ENCODE peak calls at places on chromosomes 16 and 17, in seven cellular contexts. One of them, this sample, is unnamed.

GRCh38 chr16:12600536-12601256 is 203.0 kb downstream of the CPPED1 start:
- DNase-seq in PC-3: no peak
- DNase-seq in CD8-positive, alpha-beta T cell: no peak
- DNase-seq in thoracic aorta: no peak
- DNase-seq in HCT116: no peak
- DNase-seq in fibroblast of the aortic adventitia: no peak
- DNase-seq in lower lobe of right lung: no peak
- DNase-seq in this sample: no peak

GRCh38 chr17:2865228-2865627 is 69.0 kb downstream of the RAP1GAP2 start:
- DNase-seq in PC-3: no peak
- DNase-seq in CD8-positive, alpha-beta T cell: no peak
- DNase-seq in thoracic aorta: no peak
- DNase-seq in HCT116: no peak
- DNase-seq in fibroblast of the aortic adventitia: no peak
- DNase-seq in lower lobe of right lung: no peak
- DNase-seq in this sample: no peak

GRCh38 chr17:68963958-68964357 is 8.8 kb upstream of the ABCA8 start:
- DNase-seq in PC-3: no peak
- DNase-seq in CD8-positive, alpha-beta T cell: no peak
- DNase-seq in thoracic aorta: no peak
- DNase-seq in HCT116: no peak
- DNase-seq in fibroblast of the aortic adventitia: peak
- DNase-seq in lower lobe of right lung: no peak
- DNase-seq in this sample: no peak

GRCh38 chr16:379183-379960 is 2.4 kb downstream of the PGAP6 start:
- DNase-seq in PC-3: no peak
- DNase-seq in CD8-positive, alpha-beta T cell: no peak
- DNase-seq in thoracic aorta: no peak
- DNase-seq in HCT116: no peak
- DNase-seq in fibroblast of the aortic adventitia: no peak
- DNase-seq in lower lobe of right lung: peak
- DNase-seq in this sample: no peak

GRCh38 chr17:40518401-40519088 is 17.1 kb upstream of the TNS4 start:
- DNase-seq in PC-3: peak
- DNase-seq in CD8-positive, alpha-beta T cell: no peak
- DNase-seq in thoracic aorta: no peak
- DNase-seq in HCT116: peak
- DNase-seq in fibroblast of the aortic adventitia: no peak
- DNase-seq in lower lobe of right lung: no peak
- DNase-seq in this sample: no peak

GRCh38 chr17:45888392-45888791 is 6.0 kb upstream of the MAPT start:
- DNase-seq in PC-3: no peak
- DNase-seq in CD8-positive, alpha-beta T cell: no peak
- DNase-seq in thoracic aorta: no peak
- DNase-seq in HCT116: no peak
- DNase-seq in fibroblast of the aortic adventitia: no peak
- DNase-seq in lower lobe of right lung: no peak
- DNase-seq in this sample: no peak

GRCh38 chr17:36824678-36825091 is 112.6 kb upstream of the LHX1 start:
- DNase-seq in PC-3: no peak
- DNase-seq in CD8-positive, alpha-beta T cell: no peak
- DNase-seq in thoracic aorta: no peak
- DNase-seq in HCT116: no peak
- DNase-seq in fibroblast of the aortic adventitia: no peak
- DNase-seq in lower lobe of right lung: no peak
- DNase-seq in this sample: no peak

GRCh38 chr17:34712481-34713195 is 133.3 kb downstream of the TMEM132E start:
- DNase-seq in PC-3: no peak
- DNase-seq in CD8-positive, alpha-beta T cell: no peak
- DNase-seq in thoracic aorta: no peak
- DNase-seq in HCT116: no peak
- DNase-seq in fibroblast of the aortic adventitia: no peak
- DNase-seq in lower lobe of right lung: no peak
- DNase-seq in this sample: no peak

GRCh38 chr17:58643147-58643546 is 48.7 kb downstream of the TEX14 start:
- DNase-seq in PC-3: peak
- DNase-seq in CD8-positive, alpha-beta T cell: no peak
- DNase-seq in thoracic aorta: no peak
- DNase-seq in HCT116: no peak
- DNase-seq in fibroblast of the aortic adventitia: peak
- DNase-seq in lower lobe of right lung: no peak
- DNase-seq in this sample: no peak

GRCh38 chr16:84885024-84885910 is 65.5 kb downstream of the CRISPLD2 start:
- DNase-seq in PC-3: no peak
- DNase-seq in CD8-positive, alpha-beta T cell: no peak
- DNase-seq in thoracic aorta: no peak
- DNase-seq in HCT116: no peak
- DNase-seq in fibroblast of the aortic adventitia: peak
- DNase-seq in lower lobe of right lung: no peak
- DNase-seq in this sample: no peak

GRCh38 chr17:57404073-57404472 is 147.8 kb downstream of the MSI2 start:
- DNase-seq in PC-3: peak
- DNase-seq in CD8-positive, alpha-beta T cell: no peak
- DNase-seq in thoracic aorta: no peak
- DNase-seq in HCT116: peak
- DNase-seq in fibroblast of the aortic adventitia: no peak
- DNase-seq in lower lobe of right lung: no peak
- DNase-seq in this sample: peak

GRCh38 chr17:57404807-57405485 is 148.6 kb downstream of the MSI2 start:
- DNase-seq in PC-3: no peak
- DNase-seq in CD8-positive, alpha-beta T cell: no peak
- DNase-seq in thoracic aorta: no peak
- DNase-seq in HCT116: no peak
- DNase-seq in fibroblast of the aortic adventitia: no peak
- DNase-seq in lower lobe of right lung: no peak
- DNase-seq in this sample: no peak

GRCh38 chr17:57402691-57403090 is 146.4 kb downstream of the MSI2 start:
- DNase-seq in PC-3: no peak
- DNase-seq in CD8-positive, alpha-beta T cell: no peak
- DNase-seq in thoracic aorta: no peak
- DNase-seq in HCT116: no peak
- DNase-seq in fibroblast of the aortic adventitia: no peak
- DNase-seq in lower lobe of right lung: no peak
- DNase-seq in this sample: no peak

GRCh38 chr17:57401556-57402488 is 145.5 kb downstream of the MSI2 start:
- DNase-seq in PC-3: no peak
- DNase-seq in CD8-positive, alpha-beta T cell: no peak
- DNase-seq in thoracic aorta: no peak
- DNase-seq in HCT116: no peak
- DNase-seq in fibroblast of the aortic adventitia: no peak
- DNase-seq in lower lobe of right lung: no peak
- DNase-seq in this sample: no peak

DNA sequence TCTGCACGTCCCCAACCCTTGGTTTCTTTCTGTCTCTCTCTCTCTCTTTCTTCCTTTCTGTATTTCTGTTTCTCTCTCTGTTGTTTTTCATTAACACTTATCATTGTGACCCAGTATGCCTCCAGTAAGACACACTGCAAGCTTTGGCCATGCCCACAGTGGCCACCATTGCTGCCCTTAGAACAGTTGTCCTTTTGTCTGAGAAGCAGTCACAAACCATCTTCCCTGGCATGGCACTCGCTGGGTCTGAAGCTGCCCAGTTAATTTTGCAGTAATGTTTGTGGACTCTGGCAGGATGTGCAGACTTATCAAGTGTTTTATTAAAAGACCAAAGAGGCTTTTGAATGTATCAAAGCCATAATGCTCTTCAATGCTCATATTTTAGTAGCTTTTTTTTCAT is 146.9 kb downstream of the MSI2 start:
- DNase-seq in PC-3: no peak
- DNase-seq in CD8-positive, alpha-beta T cell: no peak
- DNase-seq in thoracic aorta: no peak
- DNase-seq in HCT116: no peak
- DNase-seq in fibroblast of the aortic adventitia: no peak
- DNase-seq in lower lobe of right lung: no peak
- DNase-seq in this sample: no peak
- TF ChIP-seq CTCF in PC-3: no peak
- TF ChIP-seq CTCF in CD8-positive, alpha-beta T cell: no peak
- TF ChIP-seq CTCF in thoracic aorta: no peak
- TF ChIP-seq CTCF in HCT116: no peak
- TF ChIP-seq CTCF in fibroblast of the aortic adventitia: no peak
- TF ChIP-seq CTCF in lower lobe of right lung: no peak
- TF ChIP-seq CTCF in this sample: no peak

GRCh38 chr16:67326115-67326471 is 448 bp downstream of the KCTD19 start:
- DNase-seq in PC-3: no peak
- DNase-seq in CD8-positive, alpha-beta T cell: no peak
- DNase-seq in thoracic aorta: no peak
- DNase-seq in HCT116: no peak
- DNase-seq in fibroblast of the aortic adventitia: no peak
- DNase-seq in lower lobe of right lung: no peak
- DNase-seq in this sample: no peak

GRCh38 chr16:67329901-67330300 is 3.3 kb downstream of the LRRC36 start:
- DNase-seq in PC-3: peak
- DNase-seq in CD8-positive, alpha-beta T cell: no peak
- DNase-seq in thoracic aorta: no peak
- DNase-seq in HCT116: no peak
- DNase-seq in fibroblast of the aortic adventitia: no peak
- DNase-seq in lower lobe of right lung: no peak
- DNase-seq in this sample: no peak

GRCh38 chr16:67327774-67328173 is 1.2 kb downstream of the LRRC36 start:
- DNase-seq in PC-3: no peak
- DNase-seq in CD8-positive, alpha-beta T cell: no peak
- DNase-seq in thoracic aorta: no peak
- DNase-seq in HCT116: no peak
- DNase-seq in fibroblast of the aortic adventitia: no peak
- DNase-seq in lower lobe of right lung: no peak
- DNase-seq in this sample: peak

GRCh38 chr16:67326472-67327309 is at the start of the genes KCTD19 and LRRC36:
- DNase-seq in PC-3: no peak
- DNase-seq in CD8-positive, alpha-beta T cell: peak
- DNase-seq in thoracic aorta: no peak
- DNase-seq in HCT116: no peak
- DNase-seq in fibroblast of the aortic adventitia: no peak
- DNase-seq in lower lobe of right lung: peak
- DNase-seq in this sample: peak
- TF ChIP-seq CTCF in PC-3: no peak
- TF ChIP-seq CTCF in CD8-positive, alpha-beta T cell: peak
- TF ChIP-seq CTCF in thoracic aorta: no peak
- TF ChIP-seq CTCF in HCT116: no peak
- TF ChIP-seq CTCF in fibroblast of the aortic adventitia: peak
- TF ChIP-seq CTCF in lower lobe of right lung: peak
- TF ChIP-seq CTCF in this sample: peak

DNA sequence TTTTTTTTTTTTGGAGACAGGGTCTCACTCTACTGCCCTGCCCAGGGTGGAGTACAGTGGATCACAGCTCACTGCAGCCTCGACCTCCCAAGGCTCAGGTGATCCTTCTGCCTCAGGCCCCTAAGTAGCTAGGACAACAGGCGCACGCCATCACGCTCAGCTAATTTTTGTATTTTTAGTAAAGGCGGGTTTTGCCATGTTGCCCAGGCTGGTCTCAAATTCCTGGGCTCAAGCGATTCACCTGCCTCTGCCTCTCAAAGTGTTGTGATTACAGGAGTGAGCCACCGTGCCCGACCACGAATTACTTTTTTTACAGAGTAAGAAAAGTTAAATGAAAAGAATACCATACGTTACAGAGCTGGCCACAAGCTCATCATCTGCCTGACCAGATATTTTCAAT is 38.9 kb downstream of the AKAP10 start:
- DNase-seq in PC-3: no peak
- DNase-seq in CD8-positive, alpha-beta T cell: no peak
- DNase-seq in thoracic aorta: no peak
- DNase-seq in HCT116: no peak
- DNase-seq in fibroblast of the aortic adventitia: no peak
- DNase-seq in lower lobe of right lung: no peak
- DNase-seq in this sample: no peak
- TF ChIP-seq CTCF in PC-3: no peak
- TF ChIP-seq CTCF in CD8-positive, alpha-beta T cell: no peak
- TF ChIP-seq CTCF in thoracic aorta: no peak
- TF ChIP-seq CTCF in HCT116: no peak
- TF ChIP-seq CTCF in fibroblast of the aortic adventitia: no peak
- TF ChIP-seq CTCF in lower lobe of right lung: no peak
- TF ChIP-seq CTCF in this sample: no peak

GRCh38 chr17:62692721-62693431 is 65.4 kb downstream of the MRC2 start:
- DNase-seq in PC-3: peak
- DNase-seq in CD8-positive, alpha-beta T cell: no peak
- DNase-seq in thoracic aorta: no peak
- DNase-seq in HCT116: no peak
- DNase-seq in fibroblast of the aortic adventitia: peak
- DNase-seq in lower lobe of right lung: peak
- DNase-seq in this sample: peak
- TF ChIP-seq CTCF in PC-3: peak
- TF ChIP-seq CTCF in CD8-positive, alpha-beta T cell: no peak
- TF ChIP-seq CTCF in thoracic aorta: peak
- TF ChIP-seq CTCF in HCT116: peak
- TF ChIP-seq CTCF in fibroblast of the aortic adventitia: peak
- TF ChIP-seq CTCF in lower lobe of right lung: peak
- TF ChIP-seq CTCF in this sample: no peak

DNA sequence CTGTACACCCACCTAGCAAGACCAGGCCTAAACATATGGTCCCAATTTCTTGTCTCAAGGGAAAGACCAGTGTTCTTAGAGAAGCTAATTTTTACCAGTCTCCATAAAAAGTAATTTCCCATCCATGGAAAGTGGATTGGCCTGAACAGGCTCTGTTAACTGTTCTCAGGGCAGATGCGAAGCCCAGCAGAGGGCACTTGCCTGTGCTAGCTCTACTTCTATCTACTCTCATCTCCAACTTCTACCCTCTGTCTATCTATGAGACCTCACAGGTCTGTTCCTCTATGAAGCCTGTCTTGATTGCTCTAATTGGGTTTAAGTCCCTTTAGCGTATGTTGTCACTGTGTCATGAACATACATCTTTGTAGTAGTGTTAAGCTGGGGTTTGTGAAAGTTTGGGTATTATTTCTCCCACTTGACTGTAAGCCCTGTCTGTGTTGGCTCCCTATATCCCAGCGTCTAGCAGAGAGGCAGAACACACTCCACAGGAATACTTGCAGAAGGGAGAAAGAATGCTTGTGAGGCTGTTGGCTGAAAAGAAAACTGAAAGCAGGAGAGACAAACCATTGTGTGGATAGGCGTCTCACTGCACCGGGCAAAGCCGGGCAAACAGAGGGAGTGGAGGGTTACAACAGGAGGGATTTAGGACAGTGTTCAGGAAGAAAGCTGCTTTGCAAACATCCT is 167.2 kb upstream of the MAF start:
- DNase-seq in PC-3: no peak
- DNase-seq in CD8-positive, alpha-beta T cell: no peak
- DNase-seq in thoracic aorta: no peak
- DNase-seq in HCT116: no peak
- DNase-seq in fibroblast of the aortic adventitia: peak
- DNase-seq in lower lobe of right lung: no peak
- DNase-seq in this sample: no peak
- TF ChIP-seq CTCF in PC-3: no peak
- TF ChIP-seq CTCF in CD8-positive, alpha-beta T cell: no peak
- TF ChIP-seq CTCF in thoracic aorta: no peak
- TF ChIP-seq CTCF in HCT116: no peak
- TF ChIP-seq CTCF in fibroblast of the aortic adventitia: no peak
- TF ChIP-seq CTCF in lower lobe of right lung: no peak
- TF ChIP-seq CTCF in this sample: no peak

This sample was measured in GM20000.